ENCODE peak calls at places on chromosome 14, in seven cellular contexts. K is MCF 10A; V is OCI-LY7; F is stimulated activated CD4-positive, alpha-beta T cell treated with anti-CD3 and anti-CD28 coated beads, Interleukin-1b, Interleukin-23, amount 100 ng/mL, for 1 hour; D is neural crest cell; T is Kasumi-1; E is fibroblast of the aortic adventitia. P is an unnamed sample.

GRCh38 chr14:92613008-92613658 is 99.6 kb downstream of the RIN3 start:
- DNase-seq in K (peak; percentile 49), T (peak; percentile 15), F (no peak), D (peak; percentile 54), V (peak; percentile 63), E (no peak), P (no peak)

GRCh38 chr14:38524636-38525403 is 268.9 kb upstream of the CLEC14A start:
- DNase-seq in K (no peak), F (no peak), D (no peak), E (no peak), T (no peak), V (no peak), P (no peak)

GRCh38 chr14:80388980-80389711 is 177.8 kb upstream of the DIO2 start:
- DNase-seq in F (no peak), V (no peak), T (no peak), K (peak; percentile 53), E (peak; percentile 92), D (no peak), P (no peak)

GRCh38 chr14:60658909-60659585 is 9.8 kb upstream of the SIX1 start:
- DNase-seq in K (no peak), V (peak; percentile 13), D (no peak), E (no peak), F (no peak), T (no peak), P (no peak)

GRCh38 chr14:97848351-97848980 is 1051.3 kb downstream of the VRK1 start:
- DNase-seq in K (no peak), T (no peak), D (peak; percentile 14), F (no peak), E (no peak), V (no peak), P (no peak)

GRCh38 chr14:104227806-104228205 is 89.4 kb downstream of the KIF26A start:
- DNase-seq in K (no peak), D (no peak), E (no peak), V (peak; percentile 33), T (no peak), F (no peak), P (no peak)

GRCh38 chr14:69316449-69317391 is 56.8 kb downstream of the GALNT16 start:
- DNase-seq in T (no peak), V (no peak), E (peak; percentile 100), D (no peak), K (peak; percentile 60), F (no peak), P (no peak)

GRCh38 chr14:69779088-69779487 is 12.1 kb downstream of the SRSF5 start:
- DNase-seq in D (no peak), V (no peak), E (no peak), T (no peak), F (no peak), K (no peak), P (no peak)

GRCh38 chr14:95255487-95255886 is 64.2 kb downstream of the CLMN start:
- DNase-seq in K (peak; percentile 93), F (no peak), T (no peak), E (peak; percentile 32), D (peak; percentile 58), V (peak; percentile 76), P (peak; percentile 38)

GRCh38 chr14:22131749-22132476 is 457.1 kb downstream of the DAD1 start:
- DNase-seq in V (peak; percentile 39), D (peak; percentile 40), E (no peak), K (peak; percentile 10), F (no peak), T (no peak), P (no peak)

GRCh38 chr14:69299286-69300035 is 39.5 kb downstream of the GALNT16 start:
- DNase-seq in V (peak; percentile 38), T (no peak), D (no peak), E (no peak), K (no peak), F (no peak), P (no peak)

GRCh38 chr14:75299576-75299975 is 20.9 kb downstream of the FOS start:
- DNase-seq in T (no peak), K (no peak), V (no peak), D (no peak), E (no peak), F (no peak), P (no peak)

GRCh38 chr14:93712838-93713724 is 75.2 kb downstream of the PRIMA1 start:
- DNase-seq in T (no peak), D (no peak), V (no peak), F (no peak), K (peak; percentile 47), E (no peak), P (no peak)

GRCh38 chr14:54395716-54396115 is 1.1 kb upstream of the CDKN3 start:
- DNase-seq in E (no peak), D (no peak), V (no peak), K (no peak), T (no peak), F (no peak), P (no peak)

P was measured in HCT116.